ENCODE peak calls at places on chromosome 2, in nine cellular contexts. S, Z, V, O, B, Y, N, Q and C are unnamed samples.
A peak's percentile ranks its signal among the peaks of the same experiment; 100 is the strongest.

GRCh38 chr2:64514018-64514417 is 10.1 kb upstream of the AFTPH start:
- DNase-seq in Q (no peak), N (peak; percentile 19), B (no peak), Z (peak; percentile 67), V (no peak), O (no peak), S (peak; percentile 20), Y (no peak), C (no peak)

GRCh38 chr2:44135307-44135706 is 33.4 kb upstream of the PPM1B start:
- DNase-seq in N (no peak), V (no peak), S (no peak), Y (no peak), B (no peak), Z (no peak), O (no peak), Q (no peak), C (no peak)

GRCh38 chr2:199470672-199471442 is 13.1 kb upstream of the SATB2 start:
- DNase-seq in N (peak; percentile 26), Y (no peak), V (no peak), Q (peak; percentile 61), B (peak; percentile 8), Z (no peak), S (no peak), O (no peak), C (no peak)

GRCh38 chr2:42906557-42907380 is 114.4 kb upstream of the HAAO start:
- DNase-seq in O (peak; percentile 94), Z (peak; percentile 33), N (peak; percentile 62), Q (peak; percentile 51), S (peak; percentile 76), Y (peak; percentile 27), B (peak; percentile 55), V (peak; percentile 52), C (no peak)

GRCh38 chr2:121037480-121037879 is 247.5 kb downstream of the TFCP2L1 start:
- DNase-seq in V (no peak), N (no peak), Q (no peak), Z (no peak), S (no peak), B (no peak), Y (no peak), O (no peak), C (no peak)

GRCh38 chr2:162333968-162334367 is 10.0 kb upstream of the GCA start:
- DNase-seq in N (peak; percentile 57), B (no peak), V (no peak), Q (peak; percentile 58), S (peak; percentile 44), O (no peak), Y (peak; percentile 33), Z (peak; percentile 38), C (peak; percentile 52)

GRCh38 chr2:187188783-187189631 is 259.0 kb downstream of the CALCRL start:
- DNase-seq in B (no peak), Y (no peak), N (no peak), Z (no peak), O (no peak), V (peak; percentile 41), Q (no peak), S (no peak), C (no peak)

GRCh38 chr2:73105511-73105971 is 7.2 kb downstream of the RAB11FIP5 start:
- DNase-seq in Z (no peak), S (no peak), Y (no peak), O (peak; percentile 46), V (no peak), N (peak; percentile 41), B (no peak), Q (no peak), C (no peak)

GRCh38 chr2:226984461-226985226 is 148.8 kb downstream of the RHBDD1 start:
- DNase-seq in Y (no peak), B (no peak), S (no peak), O (no peak), V (no peak), Q (no peak), N (no peak), Z (no peak), C (peak; percentile 53)

GRCh38 chr2:240637901-240638175 is 12.6 kb downstream of the GPR35 start:
- DNase-seq in S (no peak), N (no peak), Q (no peak), Y (no peak), V (no peak), B (no peak), O (no peak), Z (no peak), C (no peak)

GRCh38 chr2:241009601-241010530 is 11.4 kb downstream of the SNED1 start:
- DNase-seq in N (peak; percentile 91), B (no peak), O (peak; percentile 93), S (peak; percentile 53), Z (peak; percentile 35), Y (peak; percentile 50), V (peak; percentile 80), Q (no peak), C (no peak)

GRCh38 chr2:95349568-95350319 is 52.6 kb downstream of the KCNIP3 start:
- DNase-seq in O (peak; percentile 55), S (no peak), V (no peak), Z (no peak), Q (peak; percentile 13), N (no peak), Y (no peak), B (no peak), C (no peak)

DNA sequence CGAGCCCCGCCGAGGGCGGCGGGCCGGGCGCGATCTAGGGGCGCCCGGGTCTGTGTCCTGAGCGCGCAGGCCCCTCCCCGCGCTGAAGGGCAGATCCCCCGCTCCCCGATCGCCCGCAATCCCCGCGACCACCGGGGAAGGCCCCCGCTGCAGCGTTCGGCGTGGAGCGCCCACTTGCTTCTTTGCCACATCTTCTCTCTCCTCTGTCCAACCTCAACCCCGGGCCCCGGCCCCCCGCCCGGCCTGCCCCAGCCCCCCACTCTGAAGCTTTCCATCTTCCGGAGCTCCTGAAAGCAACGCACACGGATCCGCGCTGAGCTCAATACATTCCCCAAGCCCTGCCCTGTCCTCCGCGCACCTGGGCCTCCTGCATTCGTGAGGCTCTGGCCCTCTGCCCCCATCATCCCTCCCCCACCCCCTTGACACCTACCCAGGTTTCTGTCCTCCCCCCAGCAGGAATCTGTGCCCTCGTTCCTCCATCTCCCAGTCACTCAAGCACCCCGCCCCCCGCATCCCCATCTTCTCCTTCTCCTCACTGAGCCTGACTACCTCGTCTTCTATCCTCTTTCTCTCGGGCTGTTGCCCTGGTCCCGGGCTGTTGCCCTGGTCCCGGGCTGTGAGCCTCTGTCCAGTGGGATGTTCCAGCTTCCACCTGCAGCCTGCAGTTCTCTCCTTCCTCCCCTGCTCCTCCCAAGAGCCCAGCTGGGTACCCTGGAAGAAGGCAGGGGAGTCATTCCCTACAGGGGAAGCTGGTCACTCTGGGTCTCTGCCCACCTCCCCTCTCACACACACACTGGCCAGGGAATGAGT is 7.8 kb downstream of the SPEG start:
- DNase-seq in Y (no peak), V (no peak), S (no peak), N (peak; percentile 50), B (no peak), Q (no peak), O (no peak), Z (no peak), C (no peak)
- H3K9ac ChIP-seq in Y (peak overlapping the region; percentile 88), V (peak overlapping the region; percentile 71), S (peak overlapping the region; percentile 69), N (peak overlapping the region; percentile 60), B (peak overlapping the region; percentile 14), Q (no peak overlapping the region), O (no peak overlapping the region), Z (peak overlapping the region; percentile 39), C (no peak overlapping the region)

DNA sequence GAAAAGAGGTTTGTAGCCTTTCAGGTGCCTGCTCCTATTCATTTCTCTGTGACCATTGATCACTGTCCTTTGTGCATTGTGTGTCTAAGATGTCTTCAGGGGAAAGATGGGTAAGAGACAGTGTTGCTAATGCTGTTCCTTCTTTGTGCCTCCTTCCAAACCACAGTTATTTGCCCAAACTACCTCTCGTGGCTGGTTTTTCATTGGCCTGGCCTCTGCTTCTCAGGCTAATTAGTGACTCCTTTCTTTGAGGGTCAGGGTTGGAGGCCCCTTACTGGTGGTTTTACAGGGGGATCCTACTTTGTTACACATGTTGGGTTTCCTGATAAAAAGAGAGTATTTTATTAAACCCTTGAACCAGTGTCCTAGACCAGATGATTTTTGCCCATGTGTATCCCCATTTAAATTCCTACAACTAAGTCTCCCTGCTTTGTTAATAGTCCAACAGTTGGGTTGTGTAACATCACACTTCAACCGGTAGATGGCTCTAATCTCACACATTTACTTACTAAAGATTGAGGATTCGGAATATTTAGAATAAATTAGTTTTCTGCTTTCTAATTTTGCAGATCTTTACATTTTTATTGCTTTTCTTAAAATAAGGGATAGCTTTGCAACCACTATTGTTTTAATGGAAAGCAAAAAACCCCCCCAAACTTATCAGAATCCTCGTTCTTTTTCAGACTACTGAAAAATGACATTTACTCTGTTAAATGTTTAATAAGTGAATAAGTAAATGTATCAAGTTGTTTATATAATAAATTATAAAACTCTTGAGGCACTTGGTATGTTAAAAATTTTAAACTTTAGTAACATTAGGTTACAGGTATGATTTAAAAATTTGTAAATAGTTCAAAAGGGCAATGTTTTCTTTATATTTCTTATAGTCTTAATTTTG is 2.4 kb downstream of the MARS2 start:
- DNase-seq in O (no peak), Q (no peak), Z (peak; percentile 43), N (peak; percentile 80), V (peak; percentile 45), S (peak; percentile 68), Y (peak; percentile 74), B (no peak), C (peak; percentile 77)
- H3K4me3 ChIP-seq in O (peak overlapping the region; percentile 90), Q (no peak overlapping the region), Z (peak overlapping the region; percentile 69), N (peak overlapping the region; percentile 96), V (peak overlapping the region; percentile 88), S (peak overlapping the region; percentile 97), Y (peak overlapping the region; percentile 2), B (peak overlapping the region; percentile 3), C (peak overlapping the region; percentile 90)

DNA sequence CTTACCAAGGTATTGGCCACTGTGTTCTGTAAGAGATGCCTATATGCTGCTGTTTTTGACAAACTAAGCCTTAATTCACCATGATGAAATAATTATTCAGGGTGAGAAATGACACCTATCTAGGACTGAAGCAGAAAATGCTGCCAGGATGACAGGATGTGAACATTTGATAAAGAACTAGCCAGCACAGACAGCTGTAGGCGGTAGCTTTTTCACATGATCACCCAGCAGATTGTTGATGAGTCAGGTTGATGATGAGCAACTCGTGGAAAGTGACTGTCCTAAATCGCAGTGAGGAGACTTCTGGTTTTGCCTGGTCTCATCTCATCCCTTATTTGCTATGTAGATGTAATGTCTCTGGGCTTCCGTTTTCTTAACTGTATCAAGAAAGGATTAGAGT is 144.1 kb downstream of the PRPF40A start:
- DNase-seq in Z (peak; percentile 91), Q (no peak), S (peak; percentile 94), N (peak; percentile 96), O (no peak), Y (peak; percentile 93), V (peak; percentile 78), B (no peak), C (peak; percentile 50)
- H3K9ac ChIP-seq in Z (no peak overlapping the region), Q (no peak overlapping the region), S (peak overlapping the region; percentile 66), N (no peak overlapping the region), O (no peak overlapping the region), Y (no peak overlapping the region), V (no peak overlapping the region), B (no peak overlapping the region), C (no peak overlapping the region)

DNA sequence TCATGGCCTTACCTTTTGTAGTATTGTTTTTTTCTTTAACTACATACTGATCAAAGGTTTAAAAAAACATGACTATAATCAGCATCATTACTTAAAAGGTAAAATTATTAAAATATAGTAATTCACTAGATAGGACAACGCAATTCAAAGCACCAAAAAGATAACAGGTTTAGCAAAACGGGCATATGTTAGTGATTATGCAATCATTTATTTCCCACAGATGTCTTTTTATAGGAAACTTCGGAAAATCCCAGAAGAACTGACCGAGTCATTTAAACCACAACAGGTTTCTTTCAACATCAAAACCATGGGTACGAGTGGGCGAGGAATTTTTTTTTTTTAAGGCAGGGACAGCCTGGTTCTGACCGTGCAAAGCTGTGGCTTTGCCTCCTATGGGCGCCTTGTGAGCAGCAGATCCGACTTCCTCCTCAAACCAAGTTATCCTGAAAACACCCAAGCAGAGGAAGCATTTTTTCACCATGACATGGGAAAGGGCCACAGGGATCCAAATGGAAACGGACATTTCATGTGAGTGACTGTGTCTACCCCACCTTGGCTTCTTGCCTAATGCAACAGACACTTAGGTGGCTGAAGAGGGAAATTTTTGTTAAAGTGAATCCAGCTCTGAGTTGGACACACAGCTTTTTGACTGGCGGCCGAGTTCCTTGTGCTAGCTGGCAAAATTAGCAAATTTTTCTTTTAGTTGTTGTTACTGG is 487.2 kb upstream of the ZEB2 start:
- DNase-seq in O (no peak), S (peak; percentile 95), Y (peak; percentile 98), Q (no peak), B (no peak), Z (peak; percentile 99), V (peak; percentile 99), N (peak; percentile 99), C (no peak)
- H3K4me3 ChIP-seq in O (no peak overlapping the region), S (peak overlapping the region; percentile 63), Y (peak overlapping the region; percentile 19), Q (no peak overlapping the region), B (no peak overlapping the region), Z (peak overlapping the region; percentile 25), V (peak overlapping the region; percentile 40), N (peak overlapping the region; percentile 41), C (no peak overlapping the region)